ENCODE peak calls at places on chromosome 7, in four cellular contexts. X is heart left ventricle, Y is transverse colon, A is BE2C. M is an unnamed sample.

GRCh38 chr7:42244828-42245227 is 7.8 kb upstream of the GLI3 start:
- DNase-seq in X (no peak), Y (no peak), A (no peak), M (no peak)

GRCh38 chr7:68785036-68785435 is 813.2 kb upstream of the AUTS2 start:
- DNase-seq in X (no peak), Y (no peak), A (peak; percentile 38), M (no peak)

GRCh38 chr7:102287465-102288146 is 938 bp downstream of the SH2B2 start:
- DNase-seq in X (no peak), Y (peak; percentile 43), A (no peak), M (peak; percentile 72)

GRCh38 chr7:66869660-66870450 is 51.2 kb upstream of the TMEM248 start:
- DNase-seq in X (no peak), Y (no peak), A (no peak), M (no peak)

GRCh38 chr7:40826419-40827216 is 691.8 kb downstream of the SUGCT start:
- DNase-seq in X (no peak), Y (no peak), A (no peak), M (no peak)

GRCh38 chr7:8357536-8357935 is 75.9 kb upstream of the NXPH1 start:
- DNase-seq in X (no peak), Y (no peak), A (peak; percentile 86), M (no peak)

GRCh38 chr7:151834281-151835035 is 42.5 kb downstream of the PRKAG2 start:
- DNase-seq in X (no peak), Y (no peak), A (no peak), M (no peak)

GRCh38 chr7:117110480-117111315 is 157.4 kb downstream of the ST7 start:
- DNase-seq in X (no peak), Y (no peak), A (peak; percentile 71), M (peak; percentile 49)

GRCh38 chr7:131145026-131145425 is 182.7 kb upstream of the MKLN1 start:
- DNase-seq in X (no peak), Y (no peak), A (no peak), M (no peak)

GRCh38 chr7:71868797-71869196 is 543.3 kb downstream of the CALN1 start:
- DNase-seq in X (no peak), Y (no peak), A (no peak), M (peak; percentile 23)

GRCh38 chr7:101998904-101999236 is 181.4 kb downstream of the CUX1 start:
- DNase-seq in X (no peak), Y (no peak), A (peak; percentile 64), M (no peak)

GRCh38 chr7:93948106-93948505 is 26.6 kb downstream of the GNG11 start:
- DNase-seq in X (no peak), Y (no peak), A (no peak), M (no peak)

GRCh38 chr7:138784692-138785091 is 13.1 kb upstream of the TMEM213 start:
- DNase-seq in X (no peak), Y (no peak), A (no peak), M (no peak)

GRCh38 chr7:135936497-135937217 is 40.5 kb downstream of the MTPN start:
- DNase-seq in X (no peak), Y (no peak), A (no peak), M (no peak)

GRCh38 chr7:31125171-31125570 is 73.1 kb downstream of the ADCYAP1R1 start:
- DNase-seq in X (no peak), Y (no peak), A (no peak), M (no peak)

GRCh38 chr7:35691827-35692307 is 3.1 kb downstream of the HERPUD2 start:
- DNase-seq in X (no peak), Y (peak; percentile 22), A (no peak), M (no peak)

GRCh38 chr7:2537981-2538851 is 17.1 kb downstream of the BRAT1 start:
- DNase-seq in X (peak; percentile 59), Y (peak; percentile 5), A (peak; percentile 35), M (peak; percentile 15)

GRCh38 chr7:23810099-23810498 is 100.1 kb downstream of the STK31 start:
- DNase-seq in X (no peak), Y (no peak), A (no peak), M (no peak)

GRCh38 chr7:128137096-128137655 is 103.9 kb upstream of the LEP start:
- DNase-seq in X (no peak), Y (no peak), A (no peak), M (no peak)

GRCh38 chr7:68509603-68510002 is 1088.7 kb upstream of the AUTS2 start:
- DNase-seq in X (no peak), Y (no peak), A (no peak), M (no peak)

GRCh38 chr7:135291809-135292253 is 58.2 kb downstream of the STRA8 start:
- DNase-seq in X (no peak), Y (no peak), A (no peak), M (no peak)

GRCh38 chr7:30657131-30657530 is 25.1 kb downstream of the CRHR2 start:
- DNase-seq in X (no peak), Y (no peak), A (no peak), M (no peak)

GRCh38 chr7:43119371-43120069 is 7.1 kb downstream of the HECW1 start:
- DNase-seq in X (no peak), Y (no peak), A (no peak), M (no peak)

GRCh38 chr7:119664601-119665000 is 608.4 kb upstream of the KCND2 start:
- DNase-seq in X (no peak), Y (no peak), A (no peak), M (no peak)

GRCh38 chr7:126842451-126842850 is 410.3 kb downstream of the GRM8 start:
- DNase-seq in X (no peak), Y (no peak), A (no peak), M (no peak)

GRCh38 chr7:128940494-128941322 is 3.0 kb downstream of the IRF5 start:
- DNase-seq in X (peak; percentile 85), Y (peak; percentile 82), A (no peak), M (peak; percentile 90)

GRCh38 chr7:75971309-75971960 is 23.0 kb downstream of the TMEM120A start:
- DNase-seq in X (no peak), Y (no peak), A (no peak), M (no peak)

GRCh38 chr7:43870316-43870715 is 999 bp upstream of the MRPS24 start:
- DNase-seq in X (no peak), Y (no peak), A (no peak), M (no peak)

GRCh38 chr7:32453286-32454011 is 36.7 kb downstream of the LSM5 start:
- DNase-seq in X (no peak), Y (no peak), A (no peak), M (no peak)

GRCh38 chr7:145219461-145219860 is 383.6 kb upstream of the TPK1 start:
- DNase-seq in X (no peak), Y (no peak), A (no peak), M (no peak)

GRCh38 chr7:2796358-2797352 is 47.5 kb downstream of the GNA12 start:
- DNase-seq in X (no peak), Y (peak; percentile 43), A (no peak), M (no peak)

GRCh38 chr7:47323904-47324303 is 258.0 kb downstream of the TNS3 start:
- DNase-seq in X (no peak), Y (no peak), A (no peak), M (no peak)

GRCh38 chr7:101843293-101844271 is 26.2 kb downstream of the CUX1 start:
- DNase-seq in X (no peak), Y (no peak), A (no peak), M (no peak)

GRCh38 chr7:132655071-132655761 is 78.9 kb upstream of the PLXNA4 start:
- DNase-seq in X (no peak), Y (peak; percentile 50), A (no peak), M (peak; percentile 30)

GRCh38 chr7:133230591-133231194 is 22.2 kb upstream of the EXOC4 start:
- DNase-seq in X (no peak), Y (peak; percentile 35), A (peak; percentile 59), M (no peak)

GRCh38 chr7:106009511-106010226 is 46.6 kb downstream of the CDHR3 start:
- DNase-seq in X (peak; percentile 90), Y (peak; percentile 90), A (peak; percentile 87), M (peak; percentile 77)

DNA sequence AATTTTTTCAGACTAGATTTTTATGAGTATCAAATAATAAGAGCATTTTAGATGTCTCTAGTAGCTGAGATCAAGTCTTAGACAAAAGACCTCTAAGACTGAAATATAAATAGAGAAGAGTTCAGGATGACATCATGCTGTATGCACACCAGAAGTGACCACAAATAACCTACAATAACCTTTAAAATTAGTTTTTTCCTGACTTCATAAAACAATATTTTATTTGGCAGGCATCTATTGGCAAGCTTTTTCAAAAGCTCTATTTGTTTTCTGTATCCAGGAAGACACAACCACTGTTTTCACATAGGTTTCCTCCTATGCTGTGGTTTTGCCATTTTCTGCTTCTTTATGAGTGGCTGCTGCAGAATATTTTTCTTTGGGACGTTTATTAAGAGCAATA is 359.1 kb downstream of the CRPPA start:
- DNase-seq in X (no peak), Y (no peak), A (no peak), M (no peak)
- H3K27me3 ChIP-seq in X (no peaks in the 10 kb centered on the region), Y (no peaks in the 10 kb centered on the region), A (peaks cover 12% of the 10 kb centered on the region), M (no peaks in the 10 kb centered on the region)

DNA sequence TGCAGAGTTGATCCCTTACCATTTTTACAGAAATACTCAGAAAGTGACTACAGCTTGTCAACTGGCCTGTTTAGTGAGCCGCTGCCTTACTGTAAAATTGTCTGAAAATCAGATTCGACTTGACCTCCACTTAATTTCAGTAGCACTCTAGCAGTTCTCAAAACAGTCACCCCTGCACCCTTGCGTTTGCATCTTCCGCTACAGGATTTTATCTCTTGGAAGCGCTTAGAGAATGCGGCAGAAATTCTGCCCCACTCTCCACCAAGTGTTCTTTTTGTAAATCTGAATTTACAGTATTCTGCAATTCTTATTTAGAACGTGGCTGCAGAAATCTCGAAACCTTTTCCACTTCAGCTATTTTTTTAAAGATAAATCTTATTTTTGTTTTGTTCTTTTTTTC is 1.9 kb upstream of the TWIST1 start:
- DNase-seq in X (no peak), Y (no peak), A (no peak), M (no peak)
- H3K4me3 ChIP-seq in X (no peak overlapping the region), Y (no peak overlapping the region), A (no peak overlapping the region), M (no peak overlapping the region)

GRCh38 chr7:114085592-114086490 is 167.0 kb upstream of the PPP1R3A start:
- DNase-seq in X (peak; percentile 79), Y (peak; percentile 90), A (peak; percentile 33), M (peak; percentile 73)

GRCh38 chr7:114084381-114085312 is 165.8 kb upstream of the PPP1R3A start:
- DNase-seq in X (no peak), Y (peak; percentile 72), A (no peak), M (peak; percentile 54)

GRCh38 chr7:114083714-114084113 is 164.9 kb upstream of the PPP1R3A start:
- DNase-seq in X (no peak), Y (no peak), A (no peak), M (no peak)

GRCh38 chr7:114086491-114086905 is 167.7 kb upstream of the PPP1R3A start:
- DNase-seq in X (peak; percentile 60), Y (peak; percentile 49), A (no peak), M (peak; percentile 35)

GRCh38 chr7:114085313-114085591 is 166.4 kb upstream of the PPP1R3A start:
- DNase-seq in X (no peak), Y (no peak), A (no peak), M (no peak)
- H3K27me3 ChIP-seq in X (peaks cover 66% of the 10 kb centered on the region), Y (peaks cover 50% of the 10 kb centered on the region), A (peaks cover 70% of the 10 kb centered on the region), M (no peaks in the 10 kb centered on the region)

DNA sequence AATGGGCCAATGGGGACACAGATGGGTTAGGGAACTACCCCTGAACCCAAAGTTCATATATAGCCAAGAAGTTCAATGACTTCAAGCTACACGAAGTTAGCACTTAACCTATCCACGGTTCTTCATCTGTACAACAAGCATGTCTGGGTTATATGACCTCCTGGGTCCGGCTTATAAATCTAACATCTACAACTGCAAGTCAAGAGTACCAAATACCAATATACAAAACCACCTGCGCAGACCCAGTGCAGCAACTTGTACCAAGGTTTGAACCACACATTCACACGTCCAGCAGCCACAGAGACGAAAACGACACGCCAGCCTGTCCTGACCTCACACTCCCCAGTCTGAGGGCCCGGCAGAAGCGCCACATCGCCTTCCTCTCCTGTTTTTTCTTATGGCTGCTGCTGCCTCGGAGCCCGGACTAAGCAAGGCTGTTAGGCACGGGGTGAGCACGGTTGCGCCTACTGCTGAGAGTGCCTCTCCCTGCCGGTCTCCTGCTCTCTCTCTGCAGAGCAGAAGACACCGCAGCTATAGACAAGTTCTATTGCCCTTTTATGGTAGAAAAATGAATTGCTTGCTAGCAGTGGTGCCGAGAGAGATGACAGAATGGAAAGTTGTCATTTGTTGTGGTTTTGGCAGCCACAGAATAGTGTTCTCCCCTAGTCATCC is 86.3 kb downstream of the RNF216 start:
- DNase-seq in X (peak; percentile 76), Y (peak; percentile 53), A (no peak), M (peak; percentile 83)
- H3K4me3 ChIP-seq in X (peak overlapping the region; percentile 44), Y (peak overlapping the region; percentile 22), A (no peak overlapping the region), M (peak overlapping the region; percentile 70)